ENCODE peak calls at places on chromosome 20, in nine cellular contexts. G, X, M, C, O, V, L, T and Q are unnamed samples.

GRCh38 chr20:44491635-44492395 is 16.1 kb downstream of the TTPAL start:
- DNase-seq in X (peak; percentile 69), M (no peak), V (peak; percentile 20), O (peak; percentile 36), G (no peak), C (no peak), L (no peak), T (peak; percentile 84), Q (peak; percentile 61)

GRCh38 chr20:61254881-61255589 is 3.0 kb downstream of the CDH4 start:
- DNase-seq in O (no peak), M (no peak), V (no peak), X (peak; percentile 43), L (no peak), T (no peak), G (no peak), C (no peak), Q (no peak)

GRCh38 chr20:8867346-8867745 is 201.5 kb upstream of the PLCB4 start:
- DNase-seq in G (no peak), V (no peak), X (no peak), T (no peak), M (no peak), C (no peak), O (no peak), L (no peak), Q (no peak)

GRCh38 chr20:62896526-62896925 is 29.8 kb downstream of the DIDO1 start:
- DNase-seq in O (no peak), C (no peak), M (no peak), T (no peak), G (peak; percentile 25), X (no peak), L (no peak), V (no peak), Q (no peak)

GRCh38 chr20:32227316-32227715 is 19.6 kb downstream of the POFUT1 start:
- DNase-seq in T (no peak), C (no peak), M (no peak), G (no peak), X (no peak), L (no peak), V (peak; percentile 64), O (no peak), Q (no peak)

GRCh38 chr20:50593005-50593335 is 82.8 kb downstream of the PTPN1 start:
- DNase-seq in V (no peak), G (no peak), M (no peak), X (no peak), T (no peak), C (no peak), L (no peak), O (no peak), Q (no peak)

GRCh38 chr20:62768815-62769287 is 27.4 kb upstream of the MRGBP start:
- DNase-seq in T (no peak), O (no peak), M (no peak), L (peak; percentile 3), X (peak; percentile 36), V (peak; percentile 41), C (peak; percentile 63), G (peak; percentile 46), Q (no peak)

GRCh38 chr20:17624551-17625245 is 54.8 kb downstream of the DSTN start:
- DNase-seq in X (no peak), C (no peak), O (peak; percentile 8), M (peak; percentile 16), G (peak; percentile 23), L (no peak), V (no peak), T (peak; percentile 54), Q (no peak)

GRCh38 chr20:23206995-23207394 is 120.9 kb upstream of the CD93 start:
- DNase-seq in G (no peak), X (no peak), T (no peak), L (no peak), O (no peak), V (no peak), M (no peak), C (no peak), Q (no peak)

GRCh38 chr20:23203951-23204730 is 118.0 kb upstream of the CD93 start:
- DNase-seq in X (no peak), M (no peak), T (no peak), V (no peak), O (no peak), C (no peak), L (no peak), G (no peak), Q (no peak)

GRCh38 chr20:23205656-23206055 is 119.5 kb upstream of the CD93 start:
- DNase-seq in T (peak; percentile 93), V (peak; percentile 43), C (no peak), M (peak; percentile 40), X (peak; percentile 68), G (peak; percentile 58), L (no peak), O (peak; percentile 25), Q (peak; percentile 56)

GRCh38 chr20:23206061-23206460 is 119.9 kb upstream of the CD93 start:
- DNase-seq in X (no peak), V (no peak), M (no peak), T (no peak), C (no peak), O (no peak), G (no peak), L (no peak), Q (no peak)

DNA sequence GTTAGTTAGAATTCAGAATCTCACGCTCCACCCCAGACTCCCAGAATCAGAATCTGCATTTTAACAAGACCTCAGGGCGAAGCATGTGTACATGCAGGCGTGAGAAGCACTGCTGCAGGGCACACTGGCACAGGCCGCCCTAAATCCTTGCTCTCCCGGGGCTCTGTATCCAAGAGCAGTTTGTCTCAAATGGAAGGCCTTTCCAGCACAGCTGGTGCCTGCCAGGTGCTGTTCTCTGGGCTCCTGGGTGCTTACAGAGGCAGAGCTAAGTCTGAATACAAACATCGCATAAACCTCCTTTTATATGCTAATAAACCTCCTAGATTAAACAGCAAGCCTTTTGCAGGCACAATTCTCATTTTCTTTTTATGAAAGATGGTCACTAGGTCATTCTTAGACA is 119.1 kb upstream of the CD93 start:
- DNase-seq in T (peak; percentile 77), X (no peak), V (no peak), G (no peak), L (no peak), O (no peak), C (no peak), M (no peak), Q (no peak)
- H3K4me3 ChIP-seq in T (no peak overlapping the region), X (no peak overlapping the region), V (no peak overlapping the region), G (no peak overlapping the region), L (no peak overlapping the region), O (no peak overlapping the region), C (no peak overlapping the region), M (no peak overlapping the region), Q (no peak overlapping the region)

DNA sequence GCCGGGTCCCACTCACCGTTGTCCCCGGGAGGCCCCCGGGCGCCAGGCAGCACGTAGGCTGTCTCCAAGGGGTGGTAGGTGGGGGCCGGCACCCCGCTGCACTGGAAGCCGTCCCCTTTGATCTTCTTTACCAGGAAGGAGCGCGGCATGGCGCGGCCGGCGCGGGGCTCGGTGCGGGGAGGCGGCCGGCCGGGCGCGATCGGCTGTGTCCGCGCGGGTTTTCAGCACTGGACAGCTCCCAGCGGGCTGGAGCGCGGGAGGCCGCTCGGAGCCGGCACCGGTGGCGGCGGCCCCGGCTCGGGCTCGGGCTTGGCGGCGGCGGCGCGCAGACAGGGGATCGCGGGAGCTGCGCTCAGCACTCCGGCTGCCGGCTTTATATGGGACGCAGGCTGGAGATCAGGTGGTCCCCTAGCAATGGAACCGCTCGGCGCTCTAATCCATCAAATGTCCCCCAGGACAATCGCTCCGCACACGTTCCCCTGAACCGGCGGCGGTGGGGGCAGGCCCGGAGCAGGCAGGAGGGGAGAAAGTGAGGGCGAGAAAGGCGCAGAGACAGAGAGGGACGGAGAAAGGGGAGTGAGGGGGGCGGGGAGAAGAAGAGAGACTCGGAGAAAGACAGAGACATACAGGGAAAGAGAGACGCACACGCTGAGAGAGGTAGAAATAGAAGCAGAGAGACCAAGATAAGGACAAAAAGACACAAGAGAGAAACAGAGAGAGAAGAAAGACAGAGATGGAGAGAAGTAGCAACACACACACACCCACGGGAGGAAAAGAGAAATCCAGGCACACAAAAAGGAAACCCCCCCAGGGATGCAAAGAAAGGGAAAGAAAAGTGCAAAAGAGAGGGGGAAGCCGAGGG is at the start of gene SCRT2:
- DNase-seq in L (peak; percentile 13), G (peak; percentile 81), O (peak; percentile 51), V (peak; percentile 79), M (peak; percentile 79), T (peak; percentile 81), C (peak; percentile 73), X (peak; percentile 68), Q (peak; percentile 25)
- H3K4me3 ChIP-seq in L (no peak within 1 kb of the TSS), G (no peak within 1 kb of the TSS), O (no peak within 1 kb of the TSS), V (no peak within 1 kb of the TSS), M (no peak within 1 kb of the TSS), T (no peak within 1 kb of the TSS), C (peak within 1 kb of the TSS; percentile 45), X (no peak within 1 kb of the TSS), Q (no peak within 1 kb of the TSS)

GRCh38 chr20:4681971-4682370 is 39.7 kb upstream of the PRND start:
- DNase-seq in L (peak; percentile 61), O (no peak), X (peak; percentile 87), T (no peak), C (no peak), M (peak; percentile 33), V (no peak), G (no peak), Q (peak; percentile 33)

GRCh38 chr20:4683261-4683660 is 38.4 kb upstream of the PRND start:
- DNase-seq in X (no peak), L (no peak), V (no peak), G (no peak), T (no peak), C (no peak), M (no peak), O (no peak), Q (no peak)

GRCh38 chr20:4684837-4685413 is 36.8 kb upstream of the PRND start:
- DNase-seq in C (no peak), M (peak; percentile 28), G (no peak), X (no peak), O (no peak), L (peak; percentile 60), V (no peak), T (peak; percentile 83), Q (peak; percentile 53)

GRCh38 chr20:4682682-4683081 is 39.0 kb upstream of the PRND start:
- DNase-seq in O (no peak), V (no peak), M (no peak), X (no peak), T (no peak), L (no peak), G (no peak), C (no peak), Q (no peak)

DNA sequence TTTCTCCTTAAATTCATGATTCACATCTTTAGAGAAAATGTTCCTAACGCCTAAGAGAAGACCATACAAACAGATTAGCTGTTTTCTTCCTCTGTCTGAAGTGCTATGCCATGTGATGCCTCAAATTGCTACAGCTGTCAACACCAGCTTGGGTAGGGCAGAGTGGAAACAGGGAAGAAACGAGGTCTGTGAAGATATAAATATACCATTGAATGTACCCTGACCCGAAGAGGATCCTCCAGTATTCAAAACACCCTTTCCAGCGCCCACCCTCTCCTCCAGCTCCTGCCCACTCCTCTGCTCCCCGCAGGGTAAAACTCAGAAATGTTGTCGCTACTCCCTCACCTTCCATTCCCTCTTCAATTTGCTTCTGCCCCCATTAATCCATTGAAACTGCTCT is 40.3 kb upstream of the PRND start:
- DNase-seq in C (no peak), L (no peak), V (no peak), O (no peak), G (no peak), X (no peak), T (no peak), M (no peak), Q (no peak)
- H3K4me3 ChIP-seq in C (no peak overlapping the region), L (no peak overlapping the region), V (no peak overlapping the region), O (no peak overlapping the region), G (no peak overlapping the region), X (no peak overlapping the region), T (no peak overlapping the region), M (no peak overlapping the region), Q (no peak overlapping the region)

DNA sequence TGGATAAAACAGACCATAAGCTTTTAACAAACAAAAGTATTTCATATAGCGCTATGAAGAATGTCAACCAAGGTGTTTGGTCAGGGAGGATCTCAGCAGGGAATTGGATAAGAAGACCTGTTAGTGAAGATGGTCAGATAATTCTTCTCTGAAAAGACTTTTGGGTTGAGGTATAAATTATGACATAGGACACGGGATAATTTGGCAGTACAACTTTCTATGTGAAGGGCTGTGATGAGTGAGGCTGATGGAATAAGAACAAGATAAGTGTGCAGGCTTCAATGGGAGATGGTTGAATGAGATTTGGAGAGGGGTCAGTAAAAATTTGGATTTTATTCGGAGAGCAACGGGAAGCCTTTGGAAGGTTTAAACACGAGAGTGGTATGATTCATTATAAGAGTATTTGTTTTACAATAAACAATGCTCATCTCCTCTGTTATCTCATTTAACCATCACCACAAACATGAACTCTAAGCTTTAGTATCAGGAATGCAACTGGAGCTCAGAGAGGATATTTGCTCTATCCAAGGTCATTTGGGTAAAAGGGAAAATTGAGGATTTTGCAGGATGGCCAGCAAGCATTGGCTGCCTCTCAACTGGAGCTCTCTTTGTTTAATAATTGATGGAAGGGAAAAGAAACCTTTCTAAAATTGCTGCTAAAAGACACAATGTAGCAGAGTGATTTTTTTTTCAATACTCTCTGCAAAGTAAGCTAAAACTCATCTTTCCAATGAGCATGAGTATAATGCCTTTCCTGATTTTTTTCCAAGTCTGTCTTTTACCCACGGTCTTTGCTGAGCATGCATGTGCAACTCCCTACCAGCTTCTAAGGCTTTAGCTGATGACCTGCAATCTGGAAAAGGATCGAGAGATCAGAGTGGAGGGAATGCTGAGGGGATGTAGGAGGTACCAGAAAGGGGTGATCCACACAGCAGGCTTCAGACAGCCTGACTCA is 534.0 kb downstream of the CBLN4 start:
- DNase-seq in O (no peak), M (no peak), V (no peak), L (no peak), T (no peak), X (no peak), C (no peak), G (no peak), Q (no peak)
- H3K4me3 ChIP-seq in O (no peak overlapping the region), M (no peak overlapping the region), V (no peak overlapping the region), L (no peak overlapping the region), T (no peak overlapping the region), X (no peak overlapping the region), C (no peak overlapping the region), G (no peak overlapping the region), Q (no peak overlapping the region)